ENCODE peak calls at places on chromosomes 13 and 19, in four cellular contexts. C is K562, O is WTC11, W is HepG2. U is an unnamed sample.

GRCh38 chr19:7926021-7926726 is at the start of gene CTXN1:
- DNase-seq in C (peak; percentile 83), O (peak; percentile 80), W (no peak), U (peak; percentile 45)

GRCh38 chr13:41512441-41512840 is 55.1 kb downstream of the RGCC start:
- DNase-seq in C (peak; percentile 7), O (no peak), W (no peak), U (no peak)

GRCh38 chr13:27012482-27013197 is 159.0 kb downstream of the USP12 start:
- DNase-seq in C (no peak), O (no peak), W (no peak), U (no peak)

GRCh38 chr19:3320853-3321252 is 45.5 kb upstream of the NFIC start:
- DNase-seq in C (peak; percentile 4), O (no peak), W (no peak), U (no peak)

GRCh38 chr19:33134571-33135041 is 2.7 kb downstream of the WDR88 start:
- DNase-seq in C (peak; percentile 30), O (peak; percentile 65), W (no peak), U (no peak)

GRCh38 chr19:43504426-43505185 is at the start of gene PHLDB3:
- DNase-seq in C (peak; percentile 49), O (peak; percentile 44), W (peak; percentile 38), U (no peak)

GRCh38 chr19:55486971-55487883 is 1.0 kb upstream of the SSC5D start:
- DNase-seq in C (peak; percentile 28), O (no peak), W (peak; percentile 23), U (peak; percentile 77)

GRCh38 chr13:28316129-28316528 is 177.8 kb downstream of the PAN3 start:
- DNase-seq in C (no peak), O (no peak), W (peak; percentile 61), U (no peak)

GRCh38 chr19:1275976-1276619 is 768 bp downstream of the FAM174C start:
- DNase-seq in C (no peak), O (no peak), W (no peak), U (no peak)

GRCh38 chr19:46015961-46016425 is 6.9 kb downstream of the PGLYRP1 start:
- DNase-seq in C (no peak), O (no peak), W (no peak), U (no peak)

GRCh38 chr19:34305221-34306058 is 51.1 kb downstream of the GARRE1 start:
- DNase-seq in C (no peak), O (no peak), W (no peak), U (no peak)

GRCh38 chr19:12545267-12545666 is 6.0 kb downstream of the ZNF564 start:
- DNase-seq in C (no peak), O (no peak), W (peak; percentile 24), U (no peak)

GRCh38 chr13:111385182-111385857 is 64.9 kb downstream of the TEX29 start:
- DNase-seq in C (no peak), O (no peak), W (no peak), U (no peak)

GRCh38 chr19:57002765-57003164 is 117.0 kb upstream of the USP29 start:
- DNase-seq in C (no peak), O (no peak), W (no peak), U (no peak)

GRCh38 chr13:38213307-38213706 is 136.3 kb upstream of the UFM1 start:
- DNase-seq in C (no peak), O (no peak), W (no peak), U (no peak)

GRCh38 chr13:20426766-20427448 is 98.8 kb downstream of the CRYL1 start:
- DNase-seq in C (no peak), O (no peak), W (no peak), U (no peak)

GRCh38 chr13:90594694-90595093 is 752.8 kb upstream of the MIR17HG start:
- DNase-seq in C (no peak), O (no peak), W (no peak), U (no peak)

GRCh38 chr19:6412111-6412999 is 12.3 kb downstream of the KHSRP start:
- DNase-seq in C (peak; percentile 62), O (peak; percentile 87), W (peak; percentile 49), U (peak; percentile 31)

GRCh38 chr13:113991676-113992179 is 17.9 kb upstream of the C13orf46 start:
- DNase-seq in C (no peak), O (no peak), W (no peak), U (no peak)

GRCh38 chr19:13051581-13052165 is 51.0 kb downstream of the LYL1 start:
- DNase-seq in C (peak; percentile 95), O (peak; percentile 89), W (peak; percentile 54), U (no peak)

GRCh38 chr19:51107406-51108065 is 673 bp downstream of the CTU1 start:
- DNase-seq in C (no peak), O (no peak), W (peak; percentile 37), U (no peak)

GRCh38 chr19:42529248-42529764 is 1.0 kb upstream of the CEACAM1 start:
- DNase-seq in C (peak; percentile 79), O (peak; percentile 80), W (peak; percentile 78), U (peak; percentile 79)

GRCh38 chr19:2072757-2073551 is 21.9 kb upstream of the MKNK2 start:
- DNase-seq in C (no peak), O (no peak), W (no peak), U (no peak)

GRCh38 chr13:67018775-67019174 is 211.4 kb downstream of the PCDH9 start:
- DNase-seq in C (no peak), O (no peak), W (no peak), U (no peak)

DNA sequence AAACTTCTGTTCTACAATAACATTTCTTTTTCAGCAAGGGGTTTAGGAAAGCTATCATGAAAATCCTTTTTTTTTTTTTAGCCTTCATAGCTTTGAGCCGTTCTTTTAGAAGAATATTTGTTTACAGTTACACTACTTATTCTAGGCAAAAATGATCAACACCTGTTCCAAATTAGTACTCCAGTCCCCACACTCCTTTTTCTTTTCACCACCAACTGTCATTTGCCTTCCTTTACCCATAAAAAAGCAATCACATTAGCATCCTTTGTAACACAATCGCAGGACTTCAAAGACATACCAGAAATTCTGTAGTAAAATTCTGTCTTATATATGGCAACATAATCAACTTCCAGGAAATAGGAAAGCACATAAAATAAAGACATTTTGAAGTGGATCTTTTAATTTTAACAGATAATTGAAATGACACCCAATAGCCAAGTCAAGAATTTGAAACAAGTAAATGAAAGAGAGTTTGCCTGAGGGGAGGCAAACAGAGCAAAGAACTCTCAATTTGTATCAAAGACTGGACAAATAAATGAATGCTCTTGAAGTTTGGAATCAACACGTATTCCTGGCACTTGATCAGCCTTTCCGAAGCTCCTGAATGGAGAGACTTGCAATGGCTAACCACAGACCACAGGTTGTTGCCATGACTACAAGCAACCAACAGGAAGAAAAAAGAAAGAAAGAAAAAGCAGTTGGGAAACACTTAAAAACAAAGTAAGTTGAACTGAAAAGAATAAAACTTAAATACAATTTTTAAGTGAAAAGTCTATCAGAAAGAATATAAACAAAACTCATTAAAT is 206.8 kb downstream of the PCDH9 start:
- DNase-seq in C (no peak), O (no peak), W (no peak), U (peak; percentile 25)
- TF ChIP-seq HMGXB4 in C (no peak), O (no peak), W (no peak), U (no peak)

GRCh38 chr19:5186293-5187050 is 154.1 kb downstream of the PTPRS start:
- DNase-seq in C (no peak), O (no peak), W (no peak), U (peak; percentile 45)
- TF ChIP-seq HMGXB4 in C (no peak), O (no peak), W (no peak), U (no peak)

DNA sequence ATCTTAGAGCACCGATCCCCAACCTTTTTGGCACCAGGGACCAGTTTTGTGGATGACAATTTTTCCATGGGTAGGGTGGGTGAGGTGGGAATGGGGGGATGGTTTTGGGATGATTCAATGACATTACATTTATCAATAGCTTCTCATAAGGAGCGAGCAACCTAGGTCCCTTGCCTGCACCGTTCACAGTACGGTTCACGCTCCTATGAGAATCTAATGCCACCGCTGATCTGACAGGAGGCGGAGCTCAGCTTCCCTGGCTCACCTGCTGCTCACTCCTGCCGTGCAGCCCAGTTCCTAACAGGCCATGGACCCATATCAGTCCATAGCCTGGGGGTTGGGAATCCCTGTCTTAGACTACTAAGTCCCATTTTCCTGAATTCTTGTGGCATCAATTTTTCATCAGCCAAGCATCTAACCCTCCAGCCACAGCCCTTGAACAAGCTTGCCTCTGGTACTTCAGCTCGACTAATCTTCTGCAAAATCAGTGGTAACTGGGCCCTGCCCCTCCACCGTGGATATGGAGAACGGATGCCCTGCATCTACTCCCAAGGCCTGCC is 37.0 kb upstream of the MAP3K10 start:
- DNase-seq in C (no peak), O (peak; percentile 1), W (no peak), U (no peak)
- TF ChIP-seq HMGXB4 in C (no peak), O (no peak), W (no peak), U (no peak)

GRCh38 chr13:77740931-77741586 is 43.6 kb downstream of the SLAIN1 start:
- DNase-seq in C (no peak), O (no peak), W (no peak), U (no peak)
- TF ChIP-seq HMGXB4 in C (no peak), O (no peak), W (no peak), U (no peak)

DNA sequence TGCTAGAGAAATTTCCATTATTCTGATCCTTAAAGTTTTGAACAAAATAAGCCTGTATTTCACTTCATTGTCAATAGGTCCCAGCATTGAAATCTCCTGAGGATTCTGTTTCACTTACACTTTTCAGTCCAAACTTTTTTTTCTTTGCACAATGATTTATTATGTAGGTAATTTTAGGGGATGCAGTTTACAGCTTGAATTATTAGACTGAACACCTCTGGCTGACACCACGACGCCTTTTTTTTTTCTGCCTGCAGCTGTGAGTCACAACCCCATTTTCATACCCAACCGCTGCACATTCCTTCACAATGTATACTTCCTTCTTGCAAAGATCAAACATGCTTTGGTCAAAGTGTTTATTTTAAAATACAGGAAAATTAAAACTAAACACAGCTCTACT is 11.3 kb downstream of the ZIC2 start:
- DNase-seq in C (no peak), O (no peak), W (no peak), U (no peak)
- TF ChIP-seq HMGXB4 in C (no peak), O (no peak), W (no peak), U (no peak)